ENCODE peak calls at places on chromosomes 3 and 15, in five cellular contexts. One of them, this sample, is unnamed.

GRCh38 chr3:152202976-152203626 is 65.6 kb upstream of the MBNL1 start:
- DNase-seq in K562: peak; percentile 38
- DNase-seq in GM12878: no peak
- DNase-seq in H1: no peak
- DNase-seq in HCT116: no peak
- DNase-seq in this sample: no peak

GRCh38 chr3:188421151-188421821 is 267.3 kb downstream of the LPP start:
- DNase-seq in GM12878: no peak
- DNase-seq in HCT116: no peak
- DNase-seq in K562: no peak
- DNase-seq in H1: no peak
- DNase-seq in this sample: no peak

GRCh38 chr15:101723161-101723873 is 956 bp downstream of the TARS3 start:
- DNase-seq in K562: no peak
- DNase-seq in GM12878: peak; percentile 82
- DNase-seq in H1: no peak
- DNase-seq in HCT116: no peak
- DNase-seq in this sample: no peak

GRCh38 chr3:194104041-194104751 is 31.8 kb upstream of the HES1 start:
- DNase-seq in H1: no peak
- DNase-seq in GM12878: no peak
- DNase-seq in HCT116: no peak
- DNase-seq in K562: no peak
- DNase-seq in this sample: no peak

GRCh38 chr15:64749167-64749566 is 26.2 kb downstream of the RBPMS2 start:
- DNase-seq in K562: no peak
- DNase-seq in GM12878: no peak
- DNase-seq in H1: no peak
- DNase-seq in HCT116: no peak
- DNase-seq in this sample: no peak

GRCh38 chr3:105904251-105904650 is 35.4 kb upstream of the CBLB start:
- DNase-seq in GM12878: no peak
- DNase-seq in K562: no peak
- DNase-seq in HCT116: no peak
- DNase-seq in H1: no peak
- DNase-seq in this sample: no peak

GRCh38 chr3:110779581-110779980 is 292.0 kb upstream of the NECTIN3 start:
- DNase-seq in H1: no peak
- DNase-seq in HCT116: no peak
- DNase-seq in GM12878: no peak
- DNase-seq in K562: no peak
- DNase-seq in this sample: no peak

GRCh38 chr15:24078310-24079029 is 391.4 kb upstream of the NDN start:
- DNase-seq in H1: no peak
- DNase-seq in HCT116: no peak
- DNase-seq in GM12878: no peak
- DNase-seq in K562: no peak
- DNase-seq in this sample: no peak

GRCh38 chr3:30502742-30503073 is 103.7 kb upstream of the TGFBR2 start:
- DNase-seq in H1: no peak
- DNase-seq in HCT116: no peak
- DNase-seq in K562: no peak
- DNase-seq in GM12878: peak; percentile 12
- DNase-seq in this sample: no peak

GRCh38 chr15:85582076-85582718 is 201.8 kb downstream of the AKAP13 start:
- DNase-seq in K562: no peak
- DNase-seq in GM12878: peak; percentile 34
- DNase-seq in HCT116: no peak
- DNase-seq in H1: no peak
- DNase-seq in this sample: no peak

GRCh38 chr3:127164615-127165014 is 28.3 kb upstream of the PRR23E start:
- DNase-seq in K562: no peak
- DNase-seq in HCT116: no peak
- DNase-seq in H1: no peak
- DNase-seq in GM12878: no peak
- DNase-seq in this sample: no peak

GRCh38 chr3:57691411-57692133 is 1.3 kb downstream of the DENND6A start:
- DNase-seq in HCT116: no peak
- DNase-seq in GM12878: no peak
- DNase-seq in K562: no peak
- DNase-seq in H1: no peak
- DNase-seq in this sample: no peak

GRCh38 chr15:45307230-45307924 is 55.3 kb downstream of the SLC28A2 start:
- DNase-seq in HCT116: peak; percentile 32
- DNase-seq in K562: no peak
- DNase-seq in H1: no peak
- DNase-seq in GM12878: peak; percentile 31
- DNase-seq in this sample: peak; percentile 53

GRCh38 chr3:24601500-24601899 is 106.8 kb upstream of the THRB start:
- DNase-seq in H1: no peak
- DNase-seq in GM12878: no peak
- DNase-seq in K562: no peak
- DNase-seq in HCT116: no peak
- DNase-seq in this sample: no peak
- TF ChIP-seq SRF in H1: no peak
- TF ChIP-seq SRF in GM12878: no peak
- TF ChIP-seq SRF in K562: no peak
- TF ChIP-seq SRF in HCT116: no peak
- TF ChIP-seq SRF in this sample: no peak

DNA sequence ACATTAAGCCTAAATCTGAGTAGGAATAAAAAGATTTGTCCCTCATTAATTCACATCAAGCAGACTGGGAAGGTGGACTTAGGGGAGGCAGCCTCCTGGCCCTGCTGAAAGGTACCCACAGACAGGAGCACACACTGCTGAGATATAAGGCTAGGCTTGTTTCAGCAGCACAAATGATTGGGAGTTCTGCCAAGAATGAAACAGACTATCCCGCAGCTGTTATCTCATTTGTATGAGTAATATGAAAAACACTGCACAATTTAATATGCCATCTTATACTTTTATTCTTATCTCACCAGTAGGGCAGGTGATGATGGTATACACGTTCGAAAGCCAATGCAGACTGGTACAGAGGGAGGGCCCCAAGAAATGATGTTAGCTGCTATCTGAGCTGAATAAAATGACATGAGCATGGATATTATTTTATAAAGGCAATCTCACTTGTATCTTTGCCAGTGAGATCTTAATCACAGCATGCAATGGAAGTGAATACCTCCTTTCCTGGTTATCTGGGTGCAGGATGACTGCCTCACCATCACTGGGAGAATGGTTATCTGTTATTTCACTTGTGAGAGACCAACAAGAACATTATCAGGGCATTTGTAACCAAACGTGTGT is 258.7 kb upstream of the PPP2R3A start:
- DNase-seq in GM12878: no peak
- DNase-seq in K562: no peak
- DNase-seq in H1: no peak
- DNase-seq in HCT116: no peak
- DNase-seq in this sample: no peak
- TF ChIP-seq SRF in GM12878: no peak
- TF ChIP-seq SRF in K562: no peak
- TF ChIP-seq SRF in H1: no peak
- TF ChIP-seq SRF in HCT116: no peak
- TF ChIP-seq SRF in this sample: no peak

GRCh38 chr3:7144696-7145308 is 283.9 kb downstream of the GRM7 start:
- DNase-seq in K562: peak; percentile 23
- DNase-seq in GM12878: no peak
- DNase-seq in HCT116: peak; percentile 31
- DNase-seq in H1: peak; percentile 49
- DNase-seq in this sample: peak; percentile 1
- TF ChIP-seq SRF in K562: no peak
- TF ChIP-seq SRF in GM12878: no peak
- TF ChIP-seq SRF in HCT116: no peak
- TF ChIP-seq SRF in H1: no peak
- TF ChIP-seq SRF in this sample: no peak

GRCh38 chr3:147341727-147342126 is 64.6 kb downstream of the ZIC4 start:
- DNase-seq in K562: no peak
- DNase-seq in HCT116: no peak
- DNase-seq in GM12878: no peak
- DNase-seq in H1: no peak
- DNase-seq in this sample: no peak
- TF ChIP-seq SRF in K562: no peak
- TF ChIP-seq SRF in HCT116: no peak
- TF ChIP-seq SRF in GM12878: no peak
- TF ChIP-seq SRF in H1: peak; percentile 93
- TF ChIP-seq SRF in this sample: no peak

GRCh38 chr3:13822042-13822441 is 57.8 kb downstream of the WNT7A start:
- DNase-seq in GM12878: no peak
- DNase-seq in H1: no peak
- DNase-seq in K562: no peak
- DNase-seq in HCT116: peak; percentile 55
- DNase-seq in this sample: no peak
- TF ChIP-seq SRF in GM12878: no peak
- TF ChIP-seq SRF in H1: no peak
- TF ChIP-seq SRF in K562: no peak
- TF ChIP-seq SRF in HCT116: peak; percentile 71
- TF ChIP-seq SRF in this sample: no peak

DNA sequence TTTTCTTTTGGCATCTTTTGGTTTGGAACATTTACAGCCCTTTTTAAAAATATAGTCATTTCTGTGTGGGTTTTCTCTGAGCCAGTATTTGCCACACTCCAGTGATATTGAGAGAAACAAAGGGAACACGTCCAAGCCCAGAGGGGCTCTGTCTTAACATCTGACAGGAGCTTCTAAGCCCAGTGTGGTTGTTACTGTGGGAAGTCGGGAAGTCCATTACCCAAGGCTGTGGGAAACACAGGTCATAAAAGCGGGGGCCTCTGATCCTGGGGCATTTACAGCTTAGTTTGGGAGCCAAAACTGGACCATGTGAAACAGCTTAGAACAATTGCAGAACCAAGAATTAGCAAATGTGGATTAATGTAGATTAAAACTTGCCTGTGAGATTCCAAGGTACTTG is 123.0 kb downstream of the PTPRG start:
- DNase-seq in K562: no peak
- DNase-seq in HCT116: no peak
- DNase-seq in GM12878: no peak
- DNase-seq in H1: no peak
- DNase-seq in this sample: no peak
- TF ChIP-seq SRF in K562: no peak
- TF ChIP-seq SRF in HCT116: no peak
- TF ChIP-seq SRF in GM12878: no peak
- TF ChIP-seq SRF in H1: no peak
- TF ChIP-seq SRF in this sample: no peak